ENCODE peak calls at places on chromosomes 5 and 9, in ten cellular contexts. K is NB4; E is GM06990; I is memory B cell; T is stimulated activated CD8-positive, alpha-beta memory T cell treated with anti-CD3 and anti-CD28 coated beads, Interleukin-4, amount 100 ng/mL, for 1 hour; Q is NCI-H1436; Z is nucleus accumbens; A is OCI-LY7; D is C1 segment of cervical spinal cord; M is hippocampal formation. H is an unnamed sample.

GRCh38 chr9:99824378-99825157 is 2.9 kb downstream of the NR4A3 start:
- DNase-seq in K (peak), E (peak), I (peak), T (no peak), Q (peak), Z (no peak), A (peak), D (no peak), M (no peak), H (no peak)

GRCh38 chr9:38371495-38371894 is 21.0 kb upstream of the ALDH1B1 start:
- DNase-seq in K (peak), E (no peak), I (no peak), T (no peak), Q (peak), Z (no peak), A (peak), D (no peak), M (no peak), H (peak)

GRCh38 chr5:74209566-74209965 is 431.0 kb downstream of the ENC1 start:
- DNase-seq in K (no peak), E (no peak), I (no peak), T (no peak), Q (no peak), Z (no peak), A (no peak), D (no peak), M (no peak), H (no peak)

GRCh38 chr5:149380466-149381121 is 1.5 kb upstream of the IL17B start:
- DNase-seq in K (no peak), E (no peak), I (no peak), T (no peak), Q (no peak), Z (no peak), A (no peak), D (no peak), M (no peak), H (peak)

GRCh38 chr9:21770877-21771560 is 31.4 kb upstream of the MTAP start:
- DNase-seq in K (no peak), E (no peak), I (no peak), T (no peak), Q (no peak), Z (no peak), A (no peak), D (no peak), M (no peak), H (no peak)

GRCh38 chr5:138179277-138179857 is 455 bp downstream of the KIF20A start:
- DNase-seq in K (peak), E (peak), I (no peak), T (no peak), Q (no peak), Z (no peak), A (peak), D (no peak), M (no peak), H (no peak)

GRCh38 chr5:7878381-7878873 is 9.5 kb downstream of the MTRR start:
- DNase-seq in K (peak), E (peak), I (no peak), T (no peak), Q (no peak), Z (no peak), A (no peak), D (no peak), M (no peak), H (no peak)

GRCh38 chr9:113737414-113738271 is 138.5 kb upstream of the ZNF618 start:
- DNase-seq in K (peak), E (no peak), I (peak), T (no peak), Q (peak), Z (no peak), A (peak), D (no peak), M (no peak), H (peak)

GRCh38 chr9:83511051-83511450 is 27.1 kb downstream of the FRMD3 start:
- DNase-seq in K (peak), E (peak), I (no peak), T (no peak), Q (no peak), Z (no peak), A (no peak), D (no peak), M (no peak), H (no peak)

H was measured in adrenal gland.